ENCODE peak calls at places on chromosomes 1 and 21, in five cellular contexts. E, P, S, K and U are unnamed samples.

GRCh38 chr1:104073463-104073902 is 323.8 kb downstream of the AMY1C start:
- DNase-seq in S (no peak), K (peak), P (no peak), E (no peak), U (no peak)

GRCh38 chr1:166920561-166921475 is 44.8 kb upstream of the TADA1 start:
- DNase-seq in E (no peak), K (peak), S (no peak), P (no peak), U (no peak)

GRCh38 chr1:14738235-14738634 is 139.8 kb downstream of the KAZN start:
- DNase-seq in S (no peak), K (no peak), E (no peak), P (no peak), U (no peak)

GRCh38 chr21:34722684-34723300 is 54.0 kb downstream of the CLIC6 start:
- DNase-seq in P (no peak), K (no peak), S (no peak), E (no peak), U (peak)

GRCh38 chr1:218294531-218294930 is 9.4 kb downstream of the RRP15 start:
- DNase-seq in E (no peak), S (no peak), K (no peak), P (no peak), U (no peak)

GRCh38 chr1:162111572-162111971 is 42.1 kb downstream of the NOS1AP start:
- DNase-seq in E (no peak), K (no peak), S (no peak), P (no peak), U (no peak)

GRCh38 chr1:87795615-87796337 is 467.1 kb downstream of the LMO4 start:
- DNase-seq in E (no peak), P (no peak), K (no peak), S (no peak), U (no peak)

GRCh38 chr1:31434101-31434871 is 21.3 kb downstream of the SERINC2 start:
- DNase-seq in K (no peak), E (no peak), P (peak), S (no peak), U (no peak)

GRCh38 chr1:10152709-10153284 is 57.6 kb upstream of the KIF1B start:
- DNase-seq in S (peak), K (peak), E (peak), P (peak), U (no peak)

GRCh38 chr1:113928129-113928949 is 785 bp upstream of the HIPK1 start:
- DNase-seq in S (no peak), P (no peak), K (no peak), E (peak), U (no peak)